ENCODE peak calls at places on chromosomes 4 and X, in four cellular contexts. W is Calu3, H is GM13976, T is AG09309. D is an unnamed sample.
A peak's percentile ranks its signal among the peaks of the same experiment; 100 is the strongest.

GRCh38 chr4:2071912-2072867 is 13.1 kb downstream of the NAT8L start:
- DNase-seq in W (no peak), H (no peak), T (no peak), D (no peak)

GRCh38 chrX:84223261-84223660 is 35.3 kb upstream of the RPS6KA6 start:
- DNase-seq in W (no peak), H (no peak), T (no peak), D (no peak)

GRCh38 chrX:9182041-9182440 is 148.1 kb upstream of the FAM9B start:
- DNase-seq in W (no peak), H (no peak), T (no peak), D (no peak)

GRCh38 chrX:12480956-12481355 is 310.3 kb upstream of the PRPS2 start:
- DNase-seq in W (no peak), H (no peak), T (no peak), D (no peak)

GRCh38 chrX:2928127-2928582 is 984 bp downstream of the ARSD start:
- DNase-seq in W (peak; percentile 44), H (peak; percentile 22), T (no peak), D (no peak)

GRCh38 chr4:121464854-121465253 is 84.0 kb upstream of the QRFPR start:
- DNase-seq in W (no peak), H (no peak), T (no peak), D (no peak)

GRCh38 chr4:998096-998691 is 5.0 kb upstream of the SLC26A1 start:
- DNase-seq in W (no peak), H (no peak), T (no peak), D (no peak)

GRCh38 chr4:6270691-6271121 is 1.1 kb downstream of the WFS1 start:
- DNase-seq in W (peak; percentile 3), H (no peak), T (no peak), D (no peak)

GRCh38 chr4:113586072-113586471 is 175.5 kb downstream of the CAMK2D start:
- DNase-seq in W (no peak), H (no peak), T (no peak), D (no peak)

GRCh38 chr4:52157641-52158316 is 106.7 kb downstream of the SPATA18 start:
- DNase-seq in W (no peak), H (no peak), T (no peak), D (no peak)

GRCh38 chr4:8736083-8736825 is 135.4 kb downstream of the HMX1 start:
- DNase-seq in W (no peak), H (peak; percentile 6), T (no peak), D (no peak)

GRCh38 chr4:3856604-3857204 is 90.5 kb downstream of the ADRA2C start:
- DNase-seq in W (no peak), H (no peak), T (no peak), D (no peak)

GRCh38 chr4:116573540-116573939 is 511.8 kb downstream of the TRAM1L1 start:
- DNase-seq in W (no peak), H (no peak), T (no peak), D (no peak)

GRCh38 chr4:153748378-153748777 is 11.4 kb downstream of the RNF175 start:
- DNase-seq in W (peak; percentile 38), H (no peak), T (peak; percentile 31), D (no peak)

GRCh38 chrX:42484233-42484632 is 293.7 kb downstream of the PPP1R2C start:
- DNase-seq in W (no peak), H (no peak), T (no peak), D (no peak)

DNA sequence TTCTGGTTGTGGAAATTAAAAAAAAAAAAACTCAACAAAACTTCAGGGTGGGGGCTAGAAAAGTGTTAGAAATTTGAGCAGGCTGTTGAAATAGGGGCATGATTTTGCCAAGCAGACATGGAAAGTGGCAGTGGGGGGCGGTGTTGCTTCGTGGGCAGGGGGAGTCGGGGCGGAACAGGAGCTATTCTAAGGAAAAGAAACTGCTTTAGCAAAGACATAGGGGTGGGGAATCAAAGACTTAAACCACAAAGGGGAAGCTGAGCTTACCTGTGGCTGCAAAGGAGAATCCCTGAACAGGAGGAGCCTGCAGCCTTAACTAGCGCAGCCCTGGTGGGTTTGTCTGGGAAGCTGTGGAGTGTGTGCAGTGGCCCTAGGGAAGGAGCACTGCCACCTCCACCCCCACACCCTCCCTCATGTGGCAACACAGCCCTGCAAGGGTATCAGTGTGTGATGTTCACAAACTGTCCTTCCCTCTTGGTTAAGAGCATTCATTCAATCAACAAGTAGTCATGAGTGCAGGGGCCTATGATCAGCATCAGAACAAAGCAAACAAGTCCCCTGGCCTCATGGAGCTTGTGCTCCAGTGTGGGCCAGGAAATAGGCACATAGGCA is 20.5 kb downstream of the SEL1L3 start:
- DNase-seq in W (no peak), H (peak; percentile 74), T (no peak), D (peak; percentile 76)
- TF ChIP-seq CTCF in W (no peak), H (peak; percentile 65), T (no peak), D (peak; percentile 68)

GRCh38 chr4:74038161-74039064 is at the start of gene CXCL3:
- DNase-seq in W (peak; percentile 94), H (peak; percentile 53), T (no peak), D (peak; percentile 18)
- TF ChIP-seq CTCF in W (no peak), H (peak; percentile 8), T (peak; percentile 31), D (no peak)

DNA sequence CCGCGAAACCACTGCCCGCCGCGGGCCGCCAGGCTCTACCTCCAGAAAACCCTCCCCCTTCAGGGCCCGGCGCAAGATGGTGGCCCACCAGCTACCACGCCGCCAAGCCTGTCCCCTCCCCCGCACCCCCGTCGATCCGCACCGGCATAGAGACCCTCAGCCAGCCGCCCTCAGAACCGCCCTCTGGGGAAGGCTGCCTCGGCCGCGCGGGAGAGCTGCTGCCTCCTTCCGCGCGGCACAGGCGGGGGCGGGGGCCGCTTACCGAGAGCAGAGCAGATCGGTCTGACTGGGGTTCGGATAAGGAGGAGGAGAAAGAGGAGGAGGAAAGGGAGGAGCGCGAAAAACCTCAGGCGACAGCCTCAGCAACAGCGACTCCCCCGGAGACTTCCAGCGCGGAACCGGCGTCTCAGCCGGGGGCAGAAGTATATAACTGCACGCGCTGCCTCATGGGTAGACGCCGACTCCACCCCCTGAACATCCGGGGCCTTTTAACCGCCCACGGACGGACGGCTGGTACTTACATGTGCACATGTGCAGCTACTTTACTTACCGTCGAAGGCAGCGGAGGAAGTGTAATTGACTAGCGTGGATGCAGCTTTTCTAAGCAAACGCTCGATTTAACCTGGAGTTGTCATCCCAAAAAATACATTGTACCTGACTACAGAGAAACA is at the start of gene ZNF280C:
- DNase-seq in W (peak; percentile 93), H (peak; percentile 87), T (peak; percentile 56), D (peak; percentile 88)
- TF ChIP-seq CTCF in W (no peak), H (peak; percentile 13), T (peak; percentile 42), D (no peak)

GRCh38 chr4:152045397-152045780 is 284.6 kb upstream of the GATB start:
- DNase-seq in W (no peak), H (no peak), T (no peak), D (peak; percentile 34)

GRCh38 chr4:152047451-152047850 is 286.6 kb upstream of the GATB start:
- DNase-seq in W (no peak), H (no peak), T (no peak), D (no peak)

GRCh38 chr4:152050098-152050497 is 289.3 kb upstream of the GATB start:
- DNase-seq in W (no peak), H (no peak), T (no peak), D (no peak)

GRCh38 chr4:152044341-152044740 is 283.5 kb upstream of the GATB start:
- DNase-seq in W (no peak), H (no peak), T (no peak), D (no peak)

GRCh38 chr4:152045781-152046571 is 285.2 kb upstream of the GATB start:
- DNase-seq in W (peak; percentile 78), H (peak; percentile 73), T (no peak), D (peak; percentile 72)
- TF ChIP-seq CTCF in W (peak; percentile 55), H (peak; percentile 33), T (peak; percentile 53), D (peak; percentile 56)

DNA sequence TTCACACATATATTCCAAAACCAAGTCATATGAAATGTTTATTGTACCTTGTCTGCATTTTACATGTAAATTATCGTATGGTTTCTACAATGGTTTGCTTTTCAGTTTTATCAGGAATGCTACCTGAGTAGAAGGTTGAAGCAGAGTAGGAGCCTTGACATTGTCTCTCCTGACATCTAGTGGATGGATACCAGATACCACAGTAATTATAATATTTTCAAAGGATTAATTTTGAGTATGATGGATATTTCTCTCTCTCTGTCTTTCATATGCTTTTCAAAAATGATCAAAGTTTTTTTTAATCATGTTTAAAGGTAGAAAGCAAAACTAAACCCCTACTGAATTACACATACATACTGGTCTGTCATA is 109.4 kb upstream of the KLHL13 start:
- DNase-seq in W (no peak), H (peak; percentile 26), T (no peak), D (no peak)
- TF ChIP-seq CTCF in W (no peak), H (peak; percentile 10), T (peak; percentile 40), D (peak; percentile 30)

GRCh38 chr4:71524746-71525145 is 185.9 kb downstream of the SLC4A4 start:
- DNase-seq in W (no peak), H (no peak), T (no peak), D (no peak)

GRCh38 chr4:71532407-71532806 is 193.6 kb downstream of the SLC4A4 start:
- DNase-seq in W (no peak), H (no peak), T (no peak), D (no peak)

GRCh38 chr4:71520850-71521249 is 182.0 kb downstream of the SLC4A4 start:
- DNase-seq in W (no peak), H (no peak), T (no peak), D (no peak)

GRCh38 chr4:71526626-71527406 is 188.0 kb downstream of the SLC4A4 start:
- DNase-seq in W (no peak), H (no peak), T (no peak), D (no peak)
- TF ChIP-seq CTCF in W (no peak), H (no peak), T (peak; percentile 30), D (no peak)

D was measured in GM10248.